ENCODE peak calls at places on chromosomes 1 and 21, in four cellular contexts. One of them, this sample, is unnamed.
A peak's percentile ranks its signal among the peaks of the same experiment; 100 is the strongest.

GRCh38 chr1:92480200-92480812 is 6.4 kb downstream of the GFI1 start:
- DNase-seq in RWPE1: no peak
- DNase-seq in Panc1: no peak
- DNase-seq in brain microvascular endothelial cell: no peak
- DNase-seq in this sample: no peak

GRCh38 chr1:52348704-52349301 is 17.2 kb downstream of the CC2D1B start:
- DNase-seq in RWPE1: peak; percentile 19
- DNase-seq in Panc1: no peak
- DNase-seq in brain microvascular endothelial cell: peak; percentile 38
- DNase-seq in this sample: no peak

GRCh38 chr1:44689447-44689765 is 14.9 kb downstream of the ARMH1 start:
- DNase-seq in RWPE1: no peak
- DNase-seq in Panc1: no peak
- DNase-seq in brain microvascular endothelial cell: no peak
- DNase-seq in this sample: no peak

GRCh38 chr1:62735491-62736171 is 47.4 kb upstream of the DOCK7 start:
- DNase-seq in RWPE1: no peak
- DNase-seq in Panc1: no peak
- DNase-seq in brain microvascular endothelial cell: no peak
- DNase-seq in this sample: no peak

GRCh38 chr1:76547916-76548315 is 319.4 kb upstream of the ST6GALNAC5 start:
- DNase-seq in RWPE1: no peak
- DNase-seq in Panc1: no peak
- DNase-seq in brain microvascular endothelial cell: no peak
- DNase-seq in this sample: no peak

GRCh38 chr21:42313501-42313969 is 1.7 kb downstream of the TFF3 start:
- DNase-seq in RWPE1: no peak
- DNase-seq in Panc1: no peak
- DNase-seq in brain microvascular endothelial cell: no peak
- DNase-seq in this sample: no peak

GRCh38 chr1:40745180-40745579 is 38.4 kb upstream of the KCNQ4 start:
- DNase-seq in RWPE1: no peak
- DNase-seq in Panc1: no peak
- DNase-seq in brain microvascular endothelial cell: no peak
- DNase-seq in this sample: no peak

GRCh38 chr21:14584357-14585095 is 38.4 kb upstream of the SAMSN1 start:
- DNase-seq in RWPE1: no peak
- DNase-seq in Panc1: no peak
- DNase-seq in brain microvascular endothelial cell: no peak
- DNase-seq in this sample: no peak

GRCh38 chr1:91637539-91637994 is 136.9 kb downstream of the CDC7 start:
- DNase-seq in RWPE1: no peak
- DNase-seq in Panc1: no peak
- DNase-seq in brain microvascular endothelial cell: no peak
- DNase-seq in this sample: no peak

GRCh38 chr21:29626787-29627470 is 312.9 kb downstream of the GRIK1 start:
- DNase-seq in RWPE1: no peak
- DNase-seq in Panc1: no peak
- DNase-seq in brain microvascular endothelial cell: no peak
- DNase-seq in this sample: no peak

GRCh38 chr1:16191916-16192545 is 20.4 kb downstream of the ARHGEF19 start:
- DNase-seq in RWPE1: no peak
- DNase-seq in Panc1: no peak
- DNase-seq in brain microvascular endothelial cell: no peak
- DNase-seq in this sample: no peak

GRCh38 chr1:111197598-111198289 is 2.7 kb downstream of the DENND2D start:
- DNase-seq in RWPE1: no peak
- DNase-seq in Panc1: peak; percentile 4
- DNase-seq in brain microvascular endothelial cell: peak; percentile 33
- DNase-seq in this sample: no peak

GRCh38 chr1:245929224-245929623 is 577.9 kb downstream of the SMYD3 start:
- DNase-seq in RWPE1: no peak
- DNase-seq in Panc1: no peak
- DNase-seq in brain microvascular endothelial cell: no peak
- DNase-seq in this sample: no peak

GRCh38 chr1:186785503-186785902 is 43.2 kb upstream of the PLA2G4A start:
- DNase-seq in RWPE1: no peak
- DNase-seq in Panc1: no peak
- DNase-seq in brain microvascular endothelial cell: no peak
- DNase-seq in this sample: no peak

GRCh38 chr1:56910441-56910985 is 55.3 kb downstream of the C8B start:
- DNase-seq in RWPE1: no peak
- DNase-seq in Panc1: no peak
- DNase-seq in brain microvascular endothelial cell: no peak
- DNase-seq in this sample: no peak

GRCh38 chr1:202045699-202046098 is 35.3 kb downstream of the ELF3 start:
- DNase-seq in RWPE1: no peak
- DNase-seq in Panc1: no peak
- DNase-seq in brain microvascular endothelial cell: no peak
- DNase-seq in this sample: no peak

GRCh38 chr1:46755121-46755520 is 36.2 kb upstream of the EFCAB14 start:
- DNase-seq in RWPE1: no peak
- DNase-seq in Panc1: no peak
- DNase-seq in brain microvascular endothelial cell: no peak
- DNase-seq in this sample: no peak

GRCh38 chr1:27103498-27103897 is 51.4 kb downstream of the SLC9A1 start:
- DNase-seq in RWPE1: no peak
- DNase-seq in Panc1: no peak
- DNase-seq in brain microvascular endothelial cell: no peak
- DNase-seq in this sample: no peak

GRCh38 chr1:187476671-187477070 is 647.9 kb downstream of the PLA2G4A start:
- DNase-seq in RWPE1: peak; percentile 31
- DNase-seq in Panc1: no peak
- DNase-seq in brain microvascular endothelial cell: no peak
- DNase-seq in this sample: no peak

GRCh38 chr1:230542054-230542453 is 100.2 kb upstream of the COG2 start:
- DNase-seq in RWPE1: peak; percentile 48
- DNase-seq in Panc1: no peak
- DNase-seq in brain microvascular endothelial cell: peak; percentile 92
- DNase-seq in this sample: no peak

GRCh38 chr1:94580367-94581115 is 39.0 kb upstream of the F3 start:
- DNase-seq in RWPE1: no peak
- DNase-seq in Panc1: no peak
- DNase-seq in brain microvascular endothelial cell: peak; percentile 74
- DNase-seq in this sample: no peak

GRCh38 chr1:94582578-94582977 is 41.0 kb upstream of the F3 start:
- DNase-seq in RWPE1: no peak
- DNase-seq in Panc1: no peak
- DNase-seq in brain microvascular endothelial cell: no peak
- DNase-seq in this sample: no peak

GRCh38 chr1:94579876-94580294 is 38.3 kb upstream of the F3 start:
- DNase-seq in RWPE1: peak; percentile 90
- DNase-seq in Panc1: no peak
- DNase-seq in brain microvascular endothelial cell: peak; percentile 91
- DNase-seq in this sample: no peak

GRCh38 chr1:94578856-94579255 is 37.3 kb upstream of the F3 start:
- DNase-seq in RWPE1: no peak
- DNase-seq in Panc1: no peak
- DNase-seq in brain microvascular endothelial cell: peak; percentile 25
- DNase-seq in this sample: no peak
- H3K27ac ChIP-seq in RWPE1: no peak overlapping the region
- H3K27ac ChIP-seq in Panc1: no peak overlapping the region
- H3K27ac ChIP-seq in brain microvascular endothelial cell: peak overlapping the region; percentile 11
- H3K27ac ChIP-seq in this sample: no peak overlapping the region

DNA sequence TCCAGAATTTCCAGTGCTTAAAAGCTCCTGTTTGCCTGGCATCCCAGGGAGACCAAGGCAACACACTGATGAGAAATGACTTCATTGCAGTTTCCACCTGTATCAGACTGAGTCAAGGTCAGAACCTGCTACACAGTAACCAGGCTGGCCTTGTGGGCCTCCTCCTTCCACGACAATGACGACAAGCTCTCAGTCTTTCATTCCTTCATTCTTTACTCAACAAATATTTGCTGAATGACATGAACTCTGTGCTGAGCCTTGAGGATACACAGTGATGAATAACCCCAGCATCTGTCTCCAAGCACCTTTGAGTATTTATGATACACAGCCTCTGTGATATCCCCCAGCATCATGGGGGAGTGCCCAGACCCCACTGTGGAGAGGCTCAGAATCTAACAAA is 8.9 kb upstream of the LCE5A start:
- DNase-seq in RWPE1: no peak
- DNase-seq in Panc1: no peak
- DNase-seq in brain microvascular endothelial cell: no peak
- DNase-seq in this sample: no peak
- H3K27ac ChIP-seq in RWPE1: peak overlapping the region; percentile 84
- H3K27ac ChIP-seq in Panc1: no peak overlapping the region
- H3K27ac ChIP-seq in brain microvascular endothelial cell: no peak overlapping the region
- H3K27ac ChIP-seq in this sample: no peak overlapping the region

GRCh38 chr1:36211841-36212240 is 12.4 kb upstream of the THRAP3 start:
- DNase-seq in RWPE1: no peak
- DNase-seq in Panc1: no peak
- DNase-seq in brain microvascular endothelial cell: no peak
- DNase-seq in this sample: no peak

GRCh38 chr1:36211307-36211706 is 12.9 kb upstream of the THRAP3 start:
- DNase-seq in RWPE1: no peak
- DNase-seq in Panc1: no peak
- DNase-seq in brain microvascular endothelial cell: no peak
- DNase-seq in this sample: peak; percentile 32

GRCh38 chr1:36217667-36218066 is 6.6 kb upstream of the THRAP3 start:
- DNase-seq in RWPE1: no peak
- DNase-seq in Panc1: peak; percentile 20
- DNase-seq in brain microvascular endothelial cell: peak; percentile 19
- DNase-seq in this sample: no peak

GRCh38 chr1:36208978-36209708 is 15.1 kb upstream of the THRAP3 start:
- DNase-seq in RWPE1: no peak
- DNase-seq in Panc1: no peak
- DNase-seq in brain microvascular endothelial cell: no peak
- DNase-seq in this sample: no peak

GRCh38 chr1:36212782-36213181 is 11.5 kb upstream of the THRAP3 start:
- DNase-seq in RWPE1: no peak
- DNase-seq in Panc1: no peak
- DNase-seq in brain microvascular endothelial cell: no peak
- DNase-seq in this sample: peak; percentile 12
- H3K27ac ChIP-seq in RWPE1: no peak overlapping the region
- H3K27ac ChIP-seq in Panc1: no peak overlapping the region
- H3K27ac ChIP-seq in brain microvascular endothelial cell: no peak overlapping the region
- H3K27ac ChIP-seq in this sample: no peak overlapping the region

DNA sequence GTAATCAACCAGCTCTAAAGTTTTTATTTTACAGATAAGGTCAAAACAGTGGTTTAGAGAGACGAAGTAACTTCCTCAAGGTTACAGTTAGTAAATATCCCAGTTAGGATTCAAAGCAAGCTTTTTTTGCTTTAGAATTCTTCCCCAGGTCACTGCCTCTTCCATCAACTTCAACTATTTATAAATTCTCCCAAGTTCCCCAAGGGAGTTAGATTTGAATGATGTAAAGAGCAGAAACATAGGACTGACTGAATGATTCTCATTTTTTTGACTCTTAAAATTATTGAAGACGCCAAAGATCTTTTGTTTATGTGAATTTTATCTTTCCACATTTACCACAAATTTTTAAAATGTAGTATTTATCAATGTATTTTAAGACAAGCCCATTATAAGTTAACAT is 4.1 kb downstream of the POGZ start:
- DNase-seq in RWPE1: no peak
- DNase-seq in Panc1: no peak
- DNase-seq in brain microvascular endothelial cell: no peak
- DNase-seq in this sample: no peak
- H3K27ac ChIP-seq in RWPE1: no peak overlapping the region
- H3K27ac ChIP-seq in Panc1: no peak overlapping the region
- H3K27ac ChIP-seq in brain microvascular endothelial cell: no peak overlapping the region
- H3K27ac ChIP-seq in this sample: no peak overlapping the region